ENCODE peak calls at places on chromosomes 12 and 14, in four cellular contexts. G, V, I and K are unnamed samples. For H3K4me1, the result is how much of the 10 kb centered on the place peaks cover.

GRCh38 chr12:26723379-26724308 is 109.3 kb downstream of the ITPR2 start:
- DNase-seq in G (no peak), V (no peak), I (peak), K (no peak)

GRCh38 chr12:89185889-89186288 is 166.4 kb downstream of the DUSP6 start:
- DNase-seq in I (no peak), V (no peak), G (no peak), K (no peak)

GRCh38 chr14:68043752-68044151 is 224.2 kb downstream of the RAD51B start:
- DNase-seq in V (peak), G (no peak), I (peak), K (no peak)

GRCh38 chr14:89983375-89983774 is 27.6 kb downstream of the TDP1 start:
- DNase-seq in V (no peak), G (no peak), I (no peak), K (no peak)

GRCh38 chr14:88553886-88554457 is 835 bp downstream of the PTPN21 start:
- DNase-seq in V (no peak), G (no peak), I (peak), K (no peak)

GRCh38 chr12:50276912-50277671 is 6.2 kb downstream of the LIMA1 start:
- DNase-seq in I (no peak), G (no peak), V (no peak), K (no peak)

GRCh38 chr12:112261559-112261958 is 120.7 kb downstream of the HECTD4 start:
- DNase-seq in V (peak), G (no peak), I (no peak), K (no peak)

GRCh38 chr12:57810450-57810849 is 8.1 kb downstream of the AVIL start:
- DNase-seq in I (no peak), G (no peak), V (no peak), K (no peak)

GRCh38 chr12:12032771-12033588 is 37.8 kb upstream of the BCL2L14 start:
- DNase-seq in G (peak), I (peak), V (peak), K (peak)

GRCh38 chr12:95205685-95206084 is 11.6 kb downstream of the FGD6 start:
- DNase-seq in G (no peak), I (peak), V (peak), K (no peak)

GRCh38 chr14:69879175-69880047 is at the start of gene SMOC1:
- DNase-seq in G (peak), V (peak), I (peak), K (peak)

GRCh38 chr14:22262881-22263280 is 326.1 kb downstream of the DAD1 start:
- DNase-seq in I (no peak), G (no peak), V (no peak), K (no peak)

GRCh38 chr12:121535150-121536057 is 45.4 kb downstream of the KDM2B start:
- DNase-seq in I (no peak), V (no peak), G (no peak), K (no peak)

GRCh38 chr12:3930216-3930615 is 57.0 kb upstream of the PARP11 start:
- DNase-seq in V (peak), I (no peak), G (no peak), K (no peak)

DNA sequence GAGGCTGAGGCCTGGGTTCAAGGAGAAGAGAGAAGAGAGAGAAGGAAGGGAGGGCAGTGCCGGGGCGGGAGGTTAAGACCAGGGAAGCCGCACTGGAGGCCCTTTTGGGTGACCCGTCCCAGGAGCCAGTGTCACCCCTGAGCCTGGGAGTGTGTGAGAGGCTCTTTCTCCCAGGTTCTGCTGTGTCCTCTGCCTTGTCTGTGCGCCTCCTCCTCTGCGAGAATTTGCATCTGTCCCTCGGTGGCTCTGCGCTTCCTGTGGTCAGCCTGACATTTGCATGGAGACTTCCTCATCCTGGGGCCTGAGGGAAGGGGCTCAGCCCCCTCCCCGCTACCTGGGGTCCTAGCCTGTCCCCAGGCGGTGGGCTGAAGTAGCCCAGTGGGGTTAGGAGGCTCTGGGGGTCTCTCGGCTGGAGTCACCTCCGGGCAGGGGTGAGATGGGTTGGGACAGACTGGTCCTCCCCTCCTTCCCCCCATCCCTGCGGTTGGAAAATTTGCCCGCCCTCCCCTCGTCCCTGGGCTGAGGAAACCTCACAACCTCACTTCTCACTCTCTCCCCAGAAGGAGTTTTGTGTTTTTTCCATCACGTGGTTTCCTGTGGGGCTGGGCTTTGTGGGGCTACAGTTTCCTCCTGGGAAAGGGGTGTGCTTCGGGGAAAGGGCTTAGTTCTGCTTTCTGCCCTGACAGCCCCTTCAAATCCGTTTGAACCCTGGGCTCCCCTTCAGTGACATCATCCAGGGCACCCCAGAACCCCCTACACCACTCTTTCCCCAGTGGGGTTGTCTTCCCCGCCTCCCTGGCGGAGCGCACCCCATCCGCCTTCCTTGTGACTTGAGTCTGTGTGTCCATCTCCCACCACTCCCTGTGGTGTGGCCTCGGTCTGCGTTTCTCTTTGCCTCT is 2.5 kb downstream of the PTPN6 start:
- DNase-seq in G (peak), V (no peak), I (peak), K (peak)
- H3K4me3 ChIP-seq in G (peak), V (no peak), I (no peak), K (no peak)

GRCh38 chr12:46365951-46366379 is 6.6 kb downstream of the SLC38A2 start:
- DNase-seq in V (no peak), I (peak), G (no peak), K (no peak)

GRCh38 chr12:46368138-46368537 is 4.4 kb downstream of the SLC38A2 start:
- DNase-seq in V (no peak), I (no peak), G (no peak), K (no peak)

GRCh38 chr12:46368684-46369083 is 3.9 kb downstream of the SLC38A2 start:
- DNase-seq in I (no peak), G (no peak), V (no peak), K (no peak)

GRCh38 chr12:46366771-46367170 is 5.8 kb downstream of the SLC38A2 start:
- DNase-seq in G (no peak), V (no peak), I (no peak), K (no peak)

DNA sequence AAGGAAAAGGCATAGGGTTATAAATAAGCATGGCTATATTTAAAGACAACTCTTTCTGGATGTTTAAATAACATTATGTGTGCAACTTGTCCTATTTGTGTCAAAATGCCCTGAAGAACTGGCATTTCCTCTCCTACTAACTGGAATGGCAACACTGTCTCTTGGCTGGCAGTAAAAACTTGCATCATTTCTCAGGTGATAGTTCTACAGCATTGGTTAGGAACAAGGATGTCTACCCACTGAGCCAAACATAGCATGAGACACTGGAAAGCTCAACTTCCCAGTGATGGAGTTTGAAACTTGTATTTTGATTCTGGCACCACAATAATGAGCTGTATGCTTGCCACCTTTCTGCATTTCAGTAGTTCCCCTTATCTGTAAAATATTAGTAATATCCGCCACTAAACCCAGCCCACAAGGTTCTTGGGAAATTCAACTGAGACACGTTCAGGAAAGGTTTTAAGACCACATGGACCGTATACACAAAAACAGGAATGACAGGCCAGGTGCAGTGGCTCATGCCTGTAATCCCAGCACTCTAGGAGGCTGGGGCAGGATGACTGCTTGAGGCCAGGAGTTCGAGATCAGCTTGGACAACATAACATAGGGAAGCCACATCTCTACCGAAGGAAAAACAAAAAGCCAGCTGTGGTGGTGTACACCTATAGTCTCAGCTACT is 5.1 kb downstream of the SLC38A2 start:
- DNase-seq in I (no peak), V (no peak), G (no peak), K (no peak)
- H3K4me1 ChIP-seq in I (under half), V (under half), G (half or more), K (half or more)

GRCh38 chr14:73762375-73762822 is 48.2 kb upstream of the PNMA1 start:
- DNase-seq in V (no peak), G (no peak), I (peak), K (no peak)

GRCh38 chr14:73760598-73761586 is 46.7 kb upstream of the PNMA1 start:
- DNase-seq in I (no peak), V (no peak), G (no peak), K (no peak)

GRCh38 chr14:73763396-73763795 is 49.2 kb upstream of the PNMA1 start:
- DNase-seq in I (no peak), V (no peak), G (no peak), K (no peak)

GRCh38 chr14:73759714-73760597 is 45.8 kb upstream of the PNMA1 start:
- DNase-seq in V (peak), I (peak), G (peak), K (peak)

DNA sequence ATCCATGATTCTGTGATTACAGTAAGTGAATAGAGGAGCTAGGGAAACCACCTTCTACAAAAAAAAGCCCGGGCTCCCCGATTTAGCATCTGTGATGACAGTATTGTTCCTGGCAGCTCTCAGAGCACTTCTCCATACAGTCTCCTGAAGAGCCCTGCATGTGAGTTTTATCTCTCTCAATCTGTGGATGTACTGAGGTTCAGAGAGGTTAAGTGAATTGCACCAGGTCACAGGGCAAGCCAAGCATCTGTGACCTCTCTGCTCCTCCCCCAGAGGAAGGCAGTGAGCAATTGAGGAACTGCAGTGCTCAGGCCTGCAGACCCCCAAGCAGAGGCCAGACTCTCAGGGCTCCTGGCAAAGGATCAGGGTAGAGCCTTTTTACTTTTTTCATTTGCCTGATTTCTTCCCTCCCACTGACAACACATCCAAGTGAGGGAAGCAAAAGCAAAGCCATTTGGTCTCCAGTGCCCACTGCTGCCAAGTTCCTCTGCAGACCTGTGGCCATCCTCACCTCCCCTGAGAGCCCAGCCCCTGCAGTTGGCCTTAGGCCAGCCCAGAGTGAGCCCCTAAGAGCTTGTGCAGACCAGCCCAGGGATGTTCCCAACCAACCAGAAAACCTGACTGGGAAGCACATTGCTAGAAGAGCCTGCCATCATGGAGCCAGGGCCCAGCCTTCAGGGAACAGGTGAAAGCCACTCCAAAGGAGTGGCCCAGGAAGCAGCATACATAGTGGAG is 47.6 kb upstream of the PNMA1 start:
- DNase-seq in I (peak), G (no peak), V (no peak), K (no peak)
- H3K27ac ChIP-seq in I (no peak), G (peak), V (no peak), K (peak)

DNA sequence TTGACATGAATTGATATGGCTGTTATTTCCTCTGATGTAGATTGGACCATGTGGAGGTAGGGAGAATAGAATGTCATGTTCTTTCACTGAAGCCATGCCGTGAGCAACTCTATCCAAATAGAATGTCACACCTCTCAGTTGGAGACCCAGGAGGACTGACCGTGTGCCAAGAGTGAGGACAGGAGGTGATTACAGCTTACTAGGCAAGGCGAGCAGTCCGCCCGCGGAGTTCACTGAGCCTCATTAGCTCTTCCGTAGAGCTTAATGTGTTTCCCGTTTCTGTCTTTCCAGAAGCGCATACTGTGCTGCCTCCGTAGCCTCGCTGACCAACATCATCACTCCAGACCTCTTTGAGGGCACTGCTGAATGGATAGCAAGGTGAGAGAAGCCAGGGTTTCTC is 45.6 kb downstream of the FNTB start:
- DNase-seq in I (no peak), V (no peak), G (no peak), K (no peak)
- H3K4me3 ChIP-seq in I (no peak), V (no peak), G (no peak), K (no peak)

GRCh38 chr14:54642950-54643695 is 76.2 kb downstream of the SAMD4A start:
- DNase-seq in V (peak), G (no peak), I (peak), K (no peak)

GRCh38 chr14:54646576-54647130 is 79.7 kb downstream of the SAMD4A start:
- DNase-seq in G (no peak), V (no peak), I (no peak), K (no peak)

GRCh38 chr14:54642121-54642520 is 75.2 kb downstream of the SAMD4A start:
- DNase-seq in I (no peak), G (no peak), V (no peak), K (no peak)

GRCh38 chr14:54640480-54640879 is 73.6 kb downstream of the SAMD4A start:
- DNase-seq in I (peak), V (no peak), G (no peak), K (no peak)

DNA sequence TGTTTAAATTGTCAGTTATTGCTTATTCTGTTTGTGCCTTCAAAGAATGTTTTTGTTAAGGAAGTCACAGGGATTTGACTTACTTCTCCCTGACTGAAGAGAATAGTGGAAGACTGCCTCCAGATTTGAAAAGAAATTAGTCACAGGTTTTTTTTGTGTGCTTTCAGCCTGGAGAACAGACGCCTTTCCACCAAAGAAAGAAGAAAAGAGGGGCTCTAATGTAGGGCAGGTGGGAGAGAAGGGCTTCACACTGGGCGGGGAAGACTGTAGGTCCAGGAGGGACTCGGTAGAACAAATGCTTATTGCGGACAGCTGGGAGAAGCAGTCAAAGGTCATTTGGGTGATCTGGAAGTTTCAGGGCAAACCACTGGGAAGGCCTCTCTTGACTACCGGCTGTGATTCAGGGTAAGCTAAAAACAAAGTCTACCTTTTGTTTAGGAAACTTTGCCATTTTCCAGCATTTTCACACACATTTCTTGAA is 76.8 kb downstream of the SAMD4A start:
- DNase-seq in G (no peak), V (peak), I (peak), K (no peak)
- H3K4me1 ChIP-seq in G (under half), V (half or more), I (under half), K (under half)

DNA sequence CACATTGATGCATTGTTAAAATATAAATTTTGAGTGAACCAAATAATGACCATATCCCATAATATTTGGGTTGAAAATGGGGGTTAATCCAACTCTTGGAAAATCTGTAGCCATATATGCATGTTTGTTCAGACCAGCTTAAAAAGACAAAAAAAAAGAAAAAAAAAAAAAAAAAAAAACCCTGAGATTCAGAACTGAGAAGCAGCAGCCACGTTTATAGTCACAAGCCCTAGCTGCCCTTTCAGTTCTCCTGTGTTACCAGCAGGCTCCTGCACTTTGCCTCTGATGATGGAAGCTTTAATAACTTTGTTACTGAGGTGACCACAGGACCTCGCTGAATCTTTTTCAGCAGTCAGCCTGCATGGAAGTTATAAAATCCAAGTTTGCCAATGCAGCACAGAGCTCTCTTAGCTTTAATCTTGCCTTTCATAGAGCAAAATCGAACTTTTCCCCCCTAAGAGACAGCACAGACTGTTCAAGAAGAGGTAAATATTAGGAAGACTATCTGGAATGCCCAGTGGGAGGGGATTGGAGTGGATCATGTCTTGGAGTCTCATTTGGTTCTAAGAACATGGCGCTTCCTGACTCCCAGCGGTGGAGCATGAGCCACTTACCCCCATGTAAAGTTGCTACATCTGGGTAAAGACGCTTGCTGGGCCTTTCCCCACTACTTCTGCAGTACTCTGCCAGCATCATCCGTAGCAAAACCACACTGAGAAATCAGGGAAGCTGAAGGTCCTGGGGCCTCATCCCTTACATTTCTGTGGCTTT is 20.6 kb downstream of the GNG2 start:
- DNase-seq in V (no peak), G (no peak), I (peak), K (no peak)
- H3K27ac ChIP-seq in V (no peak), G (peak), I (no peak), K (no peak)

DNA sequence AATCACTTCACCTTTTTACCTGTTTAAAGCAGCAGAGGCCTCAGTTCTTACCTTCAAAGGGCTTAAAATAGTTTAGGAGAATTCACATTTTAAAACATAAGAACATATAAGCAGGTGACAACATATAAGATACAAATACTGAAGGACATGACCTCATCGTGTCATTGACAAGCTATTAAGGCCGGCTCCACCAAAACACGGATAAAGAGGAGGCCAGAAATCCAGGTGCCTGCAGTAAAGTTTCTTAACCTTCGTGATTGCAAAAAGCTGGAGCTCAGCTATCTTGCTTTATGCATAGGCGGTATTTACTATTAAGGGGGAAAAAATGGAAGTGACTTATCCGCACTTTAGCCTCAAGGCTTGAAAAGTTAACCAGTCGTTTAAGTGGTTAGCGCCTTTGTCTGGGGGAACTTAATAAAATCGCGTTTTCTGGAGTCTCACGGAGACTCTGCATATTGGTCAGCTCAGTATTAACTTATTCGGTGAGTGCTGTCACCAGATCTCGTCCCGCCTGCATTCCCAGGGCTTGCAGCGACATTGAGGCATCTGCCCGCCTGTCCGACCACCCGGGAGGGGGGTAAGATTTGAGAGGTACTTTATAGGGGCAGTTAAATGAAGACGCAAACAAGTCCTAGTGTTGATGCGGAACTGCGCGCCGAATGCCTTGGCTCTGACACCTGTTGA is 1.1 kb upstream of the SP1 start:
- DNase-seq in I (no peak), G (no peak), V (no peak), K (no peak)
- H3K4me3 ChIP-seq in I (peak), G (peak), V (peak), K (peak)

DNA sequence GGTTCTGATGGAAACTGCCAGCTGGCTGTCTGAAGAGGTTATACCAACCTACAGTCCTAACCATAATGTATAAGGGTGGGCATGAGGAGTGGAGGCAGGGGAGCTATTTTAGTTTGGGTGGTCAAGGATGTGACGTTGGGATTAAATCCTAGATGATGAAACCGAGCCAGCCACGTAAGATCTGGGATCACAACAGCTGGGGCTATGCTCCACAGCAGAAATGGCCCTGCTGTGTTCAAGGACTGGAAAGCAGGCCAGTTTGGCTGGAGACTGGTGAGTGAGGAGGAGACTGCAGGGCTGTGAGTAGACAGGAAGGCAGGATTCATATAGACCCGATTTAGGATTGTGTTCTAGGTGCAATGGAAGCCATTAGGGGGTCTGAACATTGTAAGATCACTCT is 66.1 kb downstream of the SAMD4A start:
- DNase-seq in I (no peak), G (no peak), V (no peak), K (no peak)
- H3K4me1 ChIP-seq in I (under half), G (under half), V (under half), K (under half)

GRCh38 chr14:61695695-61696527 is 598 bp downstream of the HIF1A start:
- DNase-seq in I (peak), V (peak), G (peak), K (peak)
- H3K27ac ChIP-seq in I (peak), V (peak), G (peak), K (peak)